ENCODE peak calls at places on chromosome 1, in seven cellular contexts. One of them, this sample, is unnamed.
A peak's percentile ranks its signal among the peaks of the same experiment; 100 is the strongest.

GRCh38 chr1:229221106-229222019 is 49.5 kb upstream of the RAB4A start:
- DNase-seq in stimulated activated CD8-positive, alpha-beta memory T cell treated with anti-CD3 and anti-CD28 coated beads, Interleukin-4, amount 100 ng/mL, for 24 hours: no peak
- DNase-seq in mammary epithelial cell: peak; percentile 72
- DNase-seq in stimulated activated CD4-positive, alpha-beta T cell treated with anti-CD3 and anti-CD28 coated beads, Interleukin-1b, Interleukin-23, amount 100 ng/mL, for 1 hour: no peak
- DNase-seq in T47D: no peak
- DNase-seq in GM06990: no peak
- DNase-seq in WTC11: no peak
- DNase-seq in this sample: no peak

GRCh38 chr1:59967141-59967697 is 40.6 kb upstream of the CYP2J2 start:
- DNase-seq in stimulated activated CD8-positive, alpha-beta memory T cell treated with anti-CD3 and anti-CD28 coated beads, Interleukin-4, amount 100 ng/mL, for 24 hours: no peak
- DNase-seq in mammary epithelial cell: no peak
- DNase-seq in stimulated activated CD4-positive, alpha-beta T cell treated with anti-CD3 and anti-CD28 coated beads, Interleukin-1b, Interleukin-23, amount 100 ng/mL, for 1 hour: no peak
- DNase-seq in T47D: no peak
- DNase-seq in GM06990: no peak
- DNase-seq in WTC11: no peak
- DNase-seq in this sample: no peak

GRCh38 chr1:95742591-95743089 is 508.6 kb downstream of the RWDD3 start:
- DNase-seq in stimulated activated CD8-positive, alpha-beta memory T cell treated with anti-CD3 and anti-CD28 coated beads, Interleukin-4, amount 100 ng/mL, for 24 hours: no peak
- DNase-seq in mammary epithelial cell: peak; percentile 99
- DNase-seq in stimulated activated CD4-positive, alpha-beta T cell treated with anti-CD3 and anti-CD28 coated beads, Interleukin-1b, Interleukin-23, amount 100 ng/mL, for 1 hour: no peak
- DNase-seq in T47D: no peak
- DNase-seq in GM06990: no peak
- DNase-seq in WTC11: no peak
- DNase-seq in this sample: no peak

GRCh38 chr1:227884370-227885134 is 63.2 kb downstream of the WNT9A start:
- DNase-seq in stimulated activated CD8-positive, alpha-beta memory T cell treated with anti-CD3 and anti-CD28 coated beads, Interleukin-4, amount 100 ng/mL, for 24 hours: no peak
- DNase-seq in mammary epithelial cell: no peak
- DNase-seq in stimulated activated CD4-positive, alpha-beta T cell treated with anti-CD3 and anti-CD28 coated beads, Interleukin-1b, Interleukin-23, amount 100 ng/mL, for 1 hour: no peak
- DNase-seq in T47D: no peak
- DNase-seq in GM06990: no peak
- DNase-seq in WTC11: no peak
- DNase-seq in this sample: peak; percentile 17

GRCh38 chr1:230127105-230128054 is 60.3 kb downstream of the GALNT2 start:
- DNase-seq in stimulated activated CD8-positive, alpha-beta memory T cell treated with anti-CD3 and anti-CD28 coated beads, Interleukin-4, amount 100 ng/mL, for 24 hours: peak; percentile 40
- DNase-seq in mammary epithelial cell: no peak
- DNase-seq in stimulated activated CD4-positive, alpha-beta T cell treated with anti-CD3 and anti-CD28 coated beads, Interleukin-1b, Interleukin-23, amount 100 ng/mL, for 1 hour: peak; percentile 4
- DNase-seq in T47D: no peak
- DNase-seq in GM06990: no peak
- DNase-seq in WTC11: no peak
- DNase-seq in this sample: no peak

GRCh38 chr1:17538428-17539130 is 919 bp upstream of the ARHGEF10L start:
- DNase-seq in stimulated activated CD8-positive, alpha-beta memory T cell treated with anti-CD3 and anti-CD28 coated beads, Interleukin-4, amount 100 ng/mL, for 24 hours: no peak
- DNase-seq in mammary epithelial cell: no peak
- DNase-seq in stimulated activated CD4-positive, alpha-beta T cell treated with anti-CD3 and anti-CD28 coated beads, Interleukin-1b, Interleukin-23, amount 100 ng/mL, for 1 hour: no peak
- DNase-seq in T47D: no peak
- DNase-seq in GM06990: no peak
- DNase-seq in WTC11: peak; percentile 86
- DNase-seq in this sample: no peak

GRCh38 chr1:180153032-180153431 is 1.6 kb upstream of the QSOX1 start:
- DNase-seq in stimulated activated CD8-positive, alpha-beta memory T cell treated with anti-CD3 and anti-CD28 coated beads, Interleukin-4, amount 100 ng/mL, for 24 hours: no peak
- DNase-seq in mammary epithelial cell: no peak
- DNase-seq in stimulated activated CD4-positive, alpha-beta T cell treated with anti-CD3 and anti-CD28 coated beads, Interleukin-1b, Interleukin-23, amount 100 ng/mL, for 1 hour: no peak
- DNase-seq in T47D: no peak
- DNase-seq in GM06990: no peak
- DNase-seq in WTC11: no peak
- DNase-seq in this sample: no peak

GRCh38 chr1:17984510-17985085 is 123.0 kb upstream of the IGSF21 start:
- DNase-seq in stimulated activated CD8-positive, alpha-beta memory T cell treated with anti-CD3 and anti-CD28 coated beads, Interleukin-4, amount 100 ng/mL, for 24 hours: no peak
- DNase-seq in mammary epithelial cell: no peak
- DNase-seq in stimulated activated CD4-positive, alpha-beta T cell treated with anti-CD3 and anti-CD28 coated beads, Interleukin-1b, Interleukin-23, amount 100 ng/mL, for 1 hour: no peak
- DNase-seq in T47D: no peak
- DNase-seq in GM06990: no peak
- DNase-seq in WTC11: peak; percentile 71
- DNase-seq in this sample: peak; percentile 46

GRCh38 chr1:208132287-208132882 is 111.8 kb downstream of the PLXNA2 start:
- DNase-seq in stimulated activated CD8-positive, alpha-beta memory T cell treated with anti-CD3 and anti-CD28 coated beads, Interleukin-4, amount 100 ng/mL, for 24 hours: peak; percentile 37
- DNase-seq in mammary epithelial cell: peak; percentile 77
- DNase-seq in stimulated activated CD4-positive, alpha-beta T cell treated with anti-CD3 and anti-CD28 coated beads, Interleukin-1b, Interleukin-23, amount 100 ng/mL, for 1 hour: no peak
- DNase-seq in T47D: peak; percentile 88
- DNase-seq in GM06990: peak; percentile 34
- DNase-seq in WTC11: peak; percentile 92
- DNase-seq in this sample: peak; percentile 80

GRCh38 chr1:94296018-94296417 is 58.6 kb upstream of the ARHGAP29 start:
- DNase-seq in stimulated activated CD8-positive, alpha-beta memory T cell treated with anti-CD3 and anti-CD28 coated beads, Interleukin-4, amount 100 ng/mL, for 24 hours: no peak
- DNase-seq in mammary epithelial cell: peak; percentile 67
- DNase-seq in stimulated activated CD4-positive, alpha-beta T cell treated with anti-CD3 and anti-CD28 coated beads, Interleukin-1b, Interleukin-23, amount 100 ng/mL, for 1 hour: no peak
- DNase-seq in T47D: no peak
- DNase-seq in GM06990: no peak
- DNase-seq in WTC11: no peak
- DNase-seq in this sample: no peak

GRCh38 chr1:16250547-16251251 is 13.7 kb upstream of the CPLANE2 start:
- DNase-seq in stimulated activated CD8-positive, alpha-beta memory T cell treated with anti-CD3 and anti-CD28 coated beads, Interleukin-4, amount 100 ng/mL, for 24 hours: no peak
- DNase-seq in mammary epithelial cell: no peak
- DNase-seq in stimulated activated CD4-positive, alpha-beta T cell treated with anti-CD3 and anti-CD28 coated beads, Interleukin-1b, Interleukin-23, amount 100 ng/mL, for 1 hour: no peak
- DNase-seq in T47D: no peak
- DNase-seq in GM06990: no peak
- DNase-seq in WTC11: no peak
- DNase-seq in this sample: no peak

GRCh38 chr1:203072002-203072607 is 13.7 kb downstream of the MYOG start:
- DNase-seq in stimulated activated CD8-positive, alpha-beta memory T cell treated with anti-CD3 and anti-CD28 coated beads, Interleukin-4, amount 100 ng/mL, for 24 hours: no peak
- DNase-seq in mammary epithelial cell: no peak
- DNase-seq in stimulated activated CD4-positive, alpha-beta T cell treated with anti-CD3 and anti-CD28 coated beads, Interleukin-1b, Interleukin-23, amount 100 ng/mL, for 1 hour: no peak
- DNase-seq in T47D: no peak
- DNase-seq in GM06990: no peak
- DNase-seq in WTC11: no peak
- DNase-seq in this sample: no peak

GRCh38 chr1:67988066-67988465 is 62.4 kb downstream of the DIRAS3 start:
- DNase-seq in stimulated activated CD8-positive, alpha-beta memory T cell treated with anti-CD3 and anti-CD28 coated beads, Interleukin-4, amount 100 ng/mL, for 24 hours: no peak
- DNase-seq in mammary epithelial cell: no peak
- DNase-seq in stimulated activated CD4-positive, alpha-beta T cell treated with anti-CD3 and anti-CD28 coated beads, Interleukin-1b, Interleukin-23, amount 100 ng/mL, for 1 hour: no peak
- DNase-seq in T47D: no peak
- DNase-seq in GM06990: no peak
- DNase-seq in WTC11: no peak
- DNase-seq in this sample: no peak

GRCh38 chr1:10788592-10789006 is 7.8 kb downstream of the CASZ1 start:
- DNase-seq in stimulated activated CD8-positive, alpha-beta memory T cell treated with anti-CD3 and anti-CD28 coated beads, Interleukin-4, amount 100 ng/mL, for 24 hours: no peak
- DNase-seq in mammary epithelial cell: no peak
- DNase-seq in stimulated activated CD4-positive, alpha-beta T cell treated with anti-CD3 and anti-CD28 coated beads, Interleukin-1b, Interleukin-23, amount 100 ng/mL, for 1 hour: no peak
- DNase-seq in T47D: no peak
- DNase-seq in GM06990: no peak
- DNase-seq in WTC11: peak; percentile 37
- DNase-seq in this sample: no peak

GRCh38 chr1:201016943-201017827 is 6.3 kb downstream of the KIF21B start:
- DNase-seq in stimulated activated CD8-positive, alpha-beta memory T cell treated with anti-CD3 and anti-CD28 coated beads, Interleukin-4, amount 100 ng/mL, for 24 hours: no peak
- DNase-seq in mammary epithelial cell: no peak
- DNase-seq in stimulated activated CD4-positive, alpha-beta T cell treated with anti-CD3 and anti-CD28 coated beads, Interleukin-1b, Interleukin-23, amount 100 ng/mL, for 1 hour: no peak
- DNase-seq in T47D: no peak
- DNase-seq in GM06990: peak; percentile 50
- DNase-seq in WTC11: no peak
- DNase-seq in this sample: peak; percentile 58

GRCh38 chr1:170727953-170728352 is 64.0 kb downstream of the PRRX1 start:
- DNase-seq in stimulated activated CD8-positive, alpha-beta memory T cell treated with anti-CD3 and anti-CD28 coated beads, Interleukin-4, amount 100 ng/mL, for 24 hours: no peak
- DNase-seq in mammary epithelial cell: no peak
- DNase-seq in stimulated activated CD4-positive, alpha-beta T cell treated with anti-CD3 and anti-CD28 coated beads, Interleukin-1b, Interleukin-23, amount 100 ng/mL, for 1 hour: no peak
- DNase-seq in T47D: no peak
- DNase-seq in GM06990: no peak
- DNase-seq in WTC11: no peak
- DNase-seq in this sample: no peak

GRCh38 chr1:186442651-186443114 is 18.2 kb downstream of the PDC start:
- DNase-seq in stimulated activated CD8-positive, alpha-beta memory T cell treated with anti-CD3 and anti-CD28 coated beads, Interleukin-4, amount 100 ng/mL, for 24 hours: no peak
- DNase-seq in mammary epithelial cell: peak; percentile 27
- DNase-seq in stimulated activated CD4-positive, alpha-beta T cell treated with anti-CD3 and anti-CD28 coated beads, Interleukin-1b, Interleukin-23, amount 100 ng/mL, for 1 hour: no peak
- DNase-seq in T47D: no peak
- DNase-seq in GM06990: no peak
- DNase-seq in WTC11: no peak
- DNase-seq in this sample: no peak

GRCh38 chr1:115275216-115275615 is 62.8 kb downstream of the NGF start:
- DNase-seq in stimulated activated CD8-positive, alpha-beta memory T cell treated with anti-CD3 and anti-CD28 coated beads, Interleukin-4, amount 100 ng/mL, for 24 hours: no peak
- DNase-seq in mammary epithelial cell: no peak
- DNase-seq in stimulated activated CD4-positive, alpha-beta T cell treated with anti-CD3 and anti-CD28 coated beads, Interleukin-1b, Interleukin-23, amount 100 ng/mL, for 1 hour: no peak
- DNase-seq in T47D: no peak
- DNase-seq in GM06990: no peak
- DNase-seq in WTC11: no peak
- DNase-seq in this sample: peak; percentile 53

GRCh38 chr1:42962641-42963377 is 4.1 kb upstream of the SLC2A1 start:
- DNase-seq in stimulated activated CD8-positive, alpha-beta memory T cell treated with anti-CD3 and anti-CD28 coated beads, Interleukin-4, amount 100 ng/mL, for 24 hours: no peak
- DNase-seq in mammary epithelial cell: peak; percentile 70
- DNase-seq in stimulated activated CD4-positive, alpha-beta T cell treated with anti-CD3 and anti-CD28 coated beads, Interleukin-1b, Interleukin-23, amount 100 ng/mL, for 1 hour: no peak
- DNase-seq in T47D: peak; percentile 23
- DNase-seq in GM06990: no peak
- DNase-seq in WTC11: peak; percentile 85
- DNase-seq in this sample: no peak

GRCh38 chr1:211541715-211542477 is 37.1 kb downstream of the SLC30A1 start:
- DNase-seq in stimulated activated CD8-positive, alpha-beta memory T cell treated with anti-CD3 and anti-CD28 coated beads, Interleukin-4, amount 100 ng/mL, for 24 hours: no peak
- DNase-seq in mammary epithelial cell: no peak
- DNase-seq in stimulated activated CD4-positive, alpha-beta T cell treated with anti-CD3 and anti-CD28 coated beads, Interleukin-1b, Interleukin-23, amount 100 ng/mL, for 1 hour: no peak
- DNase-seq in T47D: peak; percentile 78
- DNase-seq in GM06990: no peak
- DNase-seq in WTC11: no peak
- DNase-seq in this sample: no peak

GRCh38 chr1:32066489-32066873 is 6.3 kb upstream of the TMEM39B start:
- DNase-seq in stimulated activated CD8-positive, alpha-beta memory T cell treated with anti-CD3 and anti-CD28 coated beads, Interleukin-4, amount 100 ng/mL, for 24 hours: no peak
- DNase-seq in mammary epithelial cell: peak; percentile 92
- DNase-seq in stimulated activated CD4-positive, alpha-beta T cell treated with anti-CD3 and anti-CD28 coated beads, Interleukin-1b, Interleukin-23, amount 100 ng/mL, for 1 hour: no peak
- DNase-seq in T47D: no peak
- DNase-seq in GM06990: no peak
- DNase-seq in WTC11: no peak
- DNase-seq in this sample: no peak

GRCh38 chr1:40818264-40818961 is 34.8 kb downstream of the KCNQ4 start:
- DNase-seq in stimulated activated CD8-positive, alpha-beta memory T cell treated with anti-CD3 and anti-CD28 coated beads, Interleukin-4, amount 100 ng/mL, for 24 hours: peak; percentile 81
- DNase-seq in mammary epithelial cell: peak; percentile 41
- DNase-seq in stimulated activated CD4-positive, alpha-beta T cell treated with anti-CD3 and anti-CD28 coated beads, Interleukin-1b, Interleukin-23, amount 100 ng/mL, for 1 hour: peak; percentile 71
- DNase-seq in T47D: no peak
- DNase-seq in GM06990: peak; percentile 71
- DNase-seq in WTC11: peak; percentile 97
- DNase-seq in this sample: peak; percentile 88

This sample was measured in GM13977.